ENCODE peak calls at places on chromosomes 1 and 21, in six cellular contexts. Y is right lobe of liver; J is cardiac muscle cell; B is fibroblast of lung; P is prostate gland; U is CD4-positive, alpha-beta T cell. D is an unnamed sample.
A peak's percentile ranks its signal among the peaks of the same experiment; 100 is the strongest.

GRCh38 chr21:38639782-38640750 is 141.8 kb upstream of the ERG start:
- DNase-seq in Y (no peak), J (no peak), B (no peak), P (no peak), U (no peak), D (no peak)

GRCh38 chr1:2556277-2557145 is at the start of gene TNFRSF14:
- DNase-seq in Y (peak; percentile 72), J (peak; percentile 13), B (peak; percentile 24), P (peak; percentile 55), U (peak; percentile 60), D (peak; percentile 31)

GRCh38 chr1:97190326-97190725 is 468.7 kb downstream of the PTBP2 start:
- DNase-seq in Y (no peak), J (no peak), B (peak; percentile 84), P (no peak), U (no peak), D (peak; percentile 59)

GRCh38 chr21:45506836-45507522 is 35.3 kb downstream of the SLC19A1 start:
- DNase-seq in Y (peak; percentile 63), J (no peak), B (no peak), P (no peak), U (no peak), D (no peak)

GRCh38 chr1:67908260-67908936 is 75.1 kb upstream of the GNG12 start:
- DNase-seq in Y (no peak), J (no peak), B (peak; percentile 12), P (no peak), U (no peak), D (no peak)

GRCh38 chr1:202276920-202277319 is 64.8 kb downstream of the UBE2T start:
- DNase-seq in Y (no peak), J (no peak), B (no peak), P (no peak), U (no peak), D (no peak)

GRCh38 chr1:29124366-29125236 is 898 bp upstream of the TMEM200B start:
- DNase-seq in Y (peak; percentile 67), J (peak; percentile 93), B (peak; percentile 78), P (no peak), U (peak; percentile 38), D (peak; percentile 30)

GRCh38 chr1:205950280-205950679 is 7.0 kb upstream of the SLC26A9 start:
- DNase-seq in Y (no peak), J (no peak), B (peak; percentile 81), P (peak; percentile 87), U (no peak), D (peak; percentile 72)

GRCh38 chr1:162069334-162070093 is at the start of gene NOS1AP:
- DNase-seq in Y (peak; percentile 93), J (peak; percentile 91), B (peak; percentile 38), P (peak; percentile 86), U (peak; percentile 63), D (no peak)

GRCh38 chr1:160781914-160782689 is 13.9 kb upstream of the LY9 start:
- DNase-seq in Y (no peak), J (no peak), B (no peak), P (peak; percentile 33), U (no peak), D (no peak)

GRCh38 chr1:21534674-21535378 is 25.6 kb downstream of the ALPL start:
- DNase-seq in Y (no peak), J (peak; percentile 78), B (peak; percentile 57), P (peak; percentile 79), U (no peak), D (peak; percentile 45)

GRCh38 chr1:18572022-18572920 is 58.4 kb upstream of the PAX7 start:
- DNase-seq in Y (no peak), J (no peak), B (no peak), P (no peak), U (no peak), D (no peak)

DNA sequence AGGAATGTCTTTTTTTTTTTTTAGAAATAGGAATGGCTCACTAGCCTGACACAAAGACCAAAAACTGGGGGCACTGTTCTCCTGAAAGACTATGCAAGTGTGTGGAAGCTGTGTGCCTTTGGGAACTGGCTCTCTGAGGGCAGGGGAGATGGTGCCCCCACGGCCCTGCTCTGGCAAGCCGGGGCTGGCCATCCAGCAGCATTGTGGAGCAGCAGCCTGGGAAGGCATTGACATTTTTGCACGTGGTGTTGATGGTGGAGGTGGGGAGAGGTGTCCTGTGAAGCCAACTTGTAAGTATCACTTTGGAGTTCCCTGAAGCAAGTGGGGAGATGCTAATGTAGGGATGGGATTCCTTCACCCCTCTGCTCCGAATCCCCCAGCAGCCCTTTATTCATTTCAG is 460.1 kb downstream of the RPS6KC1 start:
- DNase-seq in Y (no peak), J (no peak), B (no peak), P (no peak), U (no peak), D (no peak)
- TF ChIP-seq CTCF in Y (no peak), J (no peak), B (no peak), P (no peak), U (no peak), D (no peak)

GRCh38 chr1:245579881-245580280 is 425.1 kb downstream of the KIF26B start:
- DNase-seq in Y (no peak), J (no peak), B (no peak), P (no peak), U (no peak), D (no peak)
- H3K27me3 ChIP-seq in Y (no peaks in the 10 kb centered on the region), J (no peaks in the 10 kb centered on the region), B (no peaks in the 10 kb centered on the region), P (no peaks in the 10 kb centered on the region), U (no peaks in the 10 kb centered on the region), D (no peaks in the 10 kb centered on the region)

GRCh38 chr21:43590220-43590619 is 69.1 kb downstream of the HSF2BP start:
- DNase-seq in Y (no peak), J (no peak), B (peak; percentile 80), P (no peak), U (no peak), D (peak; percentile 98)
- H3K27ac ChIP-seq in Y (no peak overlapping the region), J (no peak overlapping the region), B (no peak overlapping the region), P (no peak overlapping the region), U (no peak overlapping the region), D (peak overlapping the region; percentile 40)

DNA sequence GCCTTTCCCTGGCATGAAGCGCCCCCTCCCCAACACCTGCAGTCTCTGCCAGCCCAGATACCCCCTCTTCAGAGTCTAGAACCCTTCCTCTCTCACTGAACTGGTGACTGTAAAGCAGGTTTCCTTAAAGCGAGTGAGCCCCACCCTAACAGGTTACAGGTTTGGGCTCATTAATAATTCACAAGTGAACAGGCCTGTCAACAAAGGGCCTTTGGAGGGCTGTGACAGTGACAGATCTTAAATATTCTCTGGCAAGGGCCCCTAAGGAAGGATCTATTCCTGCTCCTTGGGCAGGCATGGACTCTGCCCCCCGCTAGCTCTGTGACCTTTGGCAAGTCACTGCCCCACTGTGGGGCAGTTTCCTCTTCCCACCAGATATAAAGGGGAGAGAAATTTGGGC is 5.6 kb upstream of the TTC39A start:
- DNase-seq in Y (no peak), J (no peak), B (no peak), P (no peak), U (no peak), D (no peak)
- TF ChIP-seq CTCF in Y (no peak), J (no peak), B (no peak), P (no peak), U (no peak), D (no peak)

D was measured in foreskin keratinocyte.